ENCODE peak calls at places on chromosomes 7 and 10, in eight cellular contexts. One of them, this sample, is unnamed.

GRCh38 chr10:103676851-103677417 is 178.4 kb downstream of the SH3PXD2A start:
- DNase-seq in A549: no peak
- DNase-seq in endothelial cell: no peak
- DNase-seq in pancreas: no peak
- DNase-seq in adrenal gland: peak
- DNase-seq in neural progenitor cell: no peak
- DNase-seq in astrocyte of the spinal cord: peak
- DNase-seq in NB4: no peak
- DNase-seq in this sample: no peak

GRCh38 chr10:77236029-77236428 is 401.6 kb downstream of the KCNMA1 start:
- DNase-seq in endothelial cell: no peak
- DNase-seq in astrocyte of the spinal cord: no peak
- DNase-seq in neural progenitor cell: no peak
- DNase-seq in NB4: no peak
- DNase-seq in pancreas: no peak
- DNase-seq in A549: no peak
- DNase-seq in adrenal gland: no peak
- DNase-seq in this sample: no peak

GRCh38 chr7:125136755-125137547 is 207.3 kb upstream of the POT1 start:
- DNase-seq in A549: no peak
- DNase-seq in astrocyte of the spinal cord: peak
- DNase-seq in adrenal gland: no peak
- DNase-seq in pancreas: no peak
- DNase-seq in neural progenitor cell: no peak
- DNase-seq in NB4: no peak
- DNase-seq in endothelial cell: no peak
- DNase-seq in this sample: no peak

GRCh38 chr7:47367369-47367768 is 214.5 kb downstream of the TNS3 start:
- DNase-seq in NB4: no peak
- DNase-seq in endothelial cell: no peak
- DNase-seq in neural progenitor cell: no peak
- DNase-seq in A549: no peak
- DNase-seq in adrenal gland: no peak
- DNase-seq in pancreas: no peak
- DNase-seq in astrocyte of the spinal cord: no peak
- DNase-seq in this sample: no peak

GRCh38 chr10:80787952-80788351 is 250.2 kb downstream of the SH2D4B start:
- DNase-seq in A549: no peak
- DNase-seq in adrenal gland: no peak
- DNase-seq in NB4: no peak
- DNase-seq in neural progenitor cell: no peak
- DNase-seq in endothelial cell: no peak
- DNase-seq in pancreas: no peak
- DNase-seq in astrocyte of the spinal cord: no peak
- DNase-seq in this sample: no peak

GRCh38 chr10:86254526-86255174 is 111.9 kb downstream of the GRID1 start:
- DNase-seq in A549: peak
- DNase-seq in endothelial cell: no peak
- DNase-seq in neural progenitor cell: no peak
- DNase-seq in pancreas: peak
- DNase-seq in NB4: no peak
- DNase-seq in astrocyte of the spinal cord: no peak
- DNase-seq in adrenal gland: no peak
- DNase-seq in this sample: no peak

GRCh38 chr10:103610083-103610472 is 116.6 kb downstream of the NEURL1 start:
- DNase-seq in NB4: no peak
- DNase-seq in A549: no peak
- DNase-seq in adrenal gland: no peak
- DNase-seq in endothelial cell: no peak
- DNase-seq in neural progenitor cell: no peak
- DNase-seq in astrocyte of the spinal cord: no peak
- DNase-seq in pancreas: peak
- DNase-seq in this sample: no peak

GRCh38 chr10:118840071-118840775 is 85.5 kb upstream of the CACUL1 start:
- DNase-seq in adrenal gland: no peak
- DNase-seq in astrocyte of the spinal cord: no peak
- DNase-seq in endothelial cell: no peak
- DNase-seq in neural progenitor cell: no peak
- DNase-seq in A549: no peak
- DNase-seq in pancreas: no peak
- DNase-seq in NB4: peak
- DNase-seq in this sample: no peak

GRCh38 chr10:122285506-122286444 is 14.7 kb downstream of the BTBD16 start:
- DNase-seq in A549: no peak
- DNase-seq in pancreas: no peak
- DNase-seq in neural progenitor cell: no peak
- DNase-seq in endothelial cell: no peak
- DNase-seq in astrocyte of the spinal cord: no peak
- DNase-seq in NB4: no peak
- DNase-seq in adrenal gland: no peak
- DNase-seq in this sample: no peak

GRCh38 chr10:131022981-131023380 is 288.5 kb downstream of the TCERG1L start:
- DNase-seq in A549: no peak
- DNase-seq in NB4: no peak
- DNase-seq in neural progenitor cell: no peak
- DNase-seq in endothelial cell: no peak
- DNase-seq in adrenal gland: no peak
- DNase-seq in pancreas: no peak
- DNase-seq in astrocyte of the spinal cord: no peak
- DNase-seq in this sample: no peak

GRCh38 chr10:1364151-1364910 is 308.1 kb downstream of the WDR37 start:
- DNase-seq in pancreas: no peak
- DNase-seq in endothelial cell: no peak
- DNase-seq in NB4: no peak
- DNase-seq in astrocyte of the spinal cord: no peak
- DNase-seq in adrenal gland: no peak
- DNase-seq in A549: no peak
- DNase-seq in neural progenitor cell: no peak
- DNase-seq in this sample: no peak

GRCh38 chr10:125041856-125042506 is 100.1 kb downstream of the ZRANB1 start:
- DNase-seq in pancreas: no peak
- DNase-seq in neural progenitor cell: no peak
- DNase-seq in endothelial cell: no peak
- DNase-seq in astrocyte of the spinal cord: no peak
- DNase-seq in adrenal gland: no peak
- DNase-seq in NB4: no peak
- DNase-seq in A549: no peak
- DNase-seq in this sample: no peak

GRCh38 chr10:112953075-112953501 is 3.0 kb downstream of the TCF7L2 start:
- DNase-seq in astrocyte of the spinal cord: peak
- DNase-seq in endothelial cell: peak
- DNase-seq in NB4: no peak
- DNase-seq in A549: no peak
- DNase-seq in adrenal gland: peak
- DNase-seq in pancreas: peak
- DNase-seq in neural progenitor cell: peak
- DNase-seq in this sample: peak

GRCh38 chr7:66627151-66627681 is 1.5 kb upstream of the KCTD7 start:
- DNase-seq in astrocyte of the spinal cord: no peak
- DNase-seq in endothelial cell: no peak
- DNase-seq in neural progenitor cell: no peak
- DNase-seq in pancreas: no peak
- DNase-seq in A549: no peak
- DNase-seq in NB4: peak
- DNase-seq in adrenal gland: peak
- DNase-seq in this sample: no peak

GRCh38 chr7:370775-371118 is 80.8 kb downstream of the FOXL3 start:
- DNase-seq in astrocyte of the spinal cord: no peak
- DNase-seq in endothelial cell: no peak
- DNase-seq in A549: no peak
- DNase-seq in NB4: no peak
- DNase-seq in neural progenitor cell: no peak
- DNase-seq in adrenal gland: no peak
- DNase-seq in pancreas: no peak
- DNase-seq in this sample: no peak

GRCh38 chr10:124494050-124494807 is 32.6 kb downstream of the LHPP start:
- DNase-seq in astrocyte of the spinal cord: no peak
- DNase-seq in neural progenitor cell: no peak
- DNase-seq in adrenal gland: no peak
- DNase-seq in pancreas: no peak
- DNase-seq in A549: no peak
- DNase-seq in NB4: no peak
- DNase-seq in endothelial cell: no peak
- DNase-seq in this sample: no peak

GRCh38 chr10:83935911-83936310 is 203.4 kb upstream of the GHITM start:
- DNase-seq in NB4: no peak
- DNase-seq in astrocyte of the spinal cord: no peak
- DNase-seq in endothelial cell: no peak
- DNase-seq in pancreas: no peak
- DNase-seq in adrenal gland: no peak
- DNase-seq in neural progenitor cell: no peak
- DNase-seq in A549: no peak
- DNase-seq in this sample: no peak

GRCh38 chr7:29482056-29482455 is 81.6 kb upstream of the PRR15 start:
- DNase-seq in endothelial cell: no peak
- DNase-seq in adrenal gland: no peak
- DNase-seq in neural progenitor cell: no peak
- DNase-seq in pancreas: no peak
- DNase-seq in NB4: no peak
- DNase-seq in astrocyte of the spinal cord: no peak
- DNase-seq in A549: no peak
- DNase-seq in this sample: no peak

GRCh38 chr7:142961595-142961972 is 579 bp downstream of the KEL start:
- DNase-seq in neural progenitor cell: no peak
- DNase-seq in astrocyte of the spinal cord: no peak
- DNase-seq in NB4: no peak
- DNase-seq in adrenal gland: no peak
- DNase-seq in endothelial cell: no peak
- DNase-seq in pancreas: no peak
- DNase-seq in A549: no peak
- DNase-seq in this sample: no peak

GRCh38 chr10:15169555-15170407 is 1.3 kb upstream of the NMT2 start:
- DNase-seq in neural progenitor cell: peak
- DNase-seq in adrenal gland: peak
- DNase-seq in pancreas: no peak
- DNase-seq in astrocyte of the spinal cord: no peak
- DNase-seq in endothelial cell: no peak
- DNase-seq in A549: no peak
- DNase-seq in NB4: peak
- DNase-seq in this sample: no peak

DNA sequence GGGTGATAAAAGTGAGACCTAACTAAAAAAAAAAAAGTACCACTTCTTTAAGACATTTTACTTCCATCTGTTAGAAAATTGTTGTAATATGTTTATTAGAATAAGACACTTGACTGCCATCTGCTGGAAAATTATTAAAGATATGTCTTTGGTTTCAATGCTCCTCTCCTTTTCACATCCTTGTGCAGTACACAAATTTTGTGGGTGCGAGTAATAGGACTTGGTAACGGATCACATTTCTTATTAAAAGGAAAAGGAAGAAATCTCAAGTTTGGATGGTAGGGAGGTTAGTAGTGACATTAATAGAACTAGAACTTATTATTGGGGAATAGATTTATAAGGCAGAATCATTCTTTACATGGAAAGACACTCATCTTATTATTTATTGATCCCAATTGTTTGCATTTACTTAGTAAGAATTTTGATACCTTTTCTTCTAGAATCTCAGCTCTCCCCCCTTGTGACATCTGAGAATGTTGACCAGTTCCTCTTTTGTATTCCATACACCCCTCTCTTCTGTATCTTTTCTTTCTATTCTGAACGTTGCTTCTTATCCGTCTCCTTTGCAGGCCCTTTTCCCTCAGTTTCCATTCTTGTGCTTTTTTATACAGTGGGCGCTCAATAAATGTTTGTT is 43.0 kb upstream of the RPA3 start:
- DNase-seq in NB4: peak
- DNase-seq in neural progenitor cell: no peak
- DNase-seq in adrenal gland: no peak
- DNase-seq in pancreas: no peak
- DNase-seq in endothelial cell: no peak
- DNase-seq in A549: peak
- DNase-seq in astrocyte of the spinal cord: peak
- DNase-seq in this sample: no peak
- TF ChIP-seq CTCF in NB4: no peak
- TF ChIP-seq CTCF in neural progenitor cell: no peak
- TF ChIP-seq CTCF in adrenal gland: peak
- TF ChIP-seq CTCF in pancreas: no peak
- TF ChIP-seq CTCF in endothelial cell: no peak
- TF ChIP-seq CTCF in A549: peak
- TF ChIP-seq CTCF in astrocyte of the spinal cord: peak
- TF ChIP-seq CTCF in this sample: no peak

GRCh38 chr7:134845461-134845860 is 66.0 kb downstream of the CALD1 start:
- DNase-seq in A549: peak
- DNase-seq in endothelial cell: no peak
- DNase-seq in pancreas: no peak
- DNase-seq in NB4: no peak
- DNase-seq in neural progenitor cell: no peak
- DNase-seq in adrenal gland: no peak
- DNase-seq in astrocyte of the spinal cord: no peak
- DNase-seq in this sample: no peak
- TF ChIP-seq CTCF in A549: no peak
- TF ChIP-seq CTCF in endothelial cell: no peak
- TF ChIP-seq CTCF in pancreas: no peak
- TF ChIP-seq CTCF in NB4: no peak
- TF ChIP-seq CTCF in neural progenitor cell: no peak
- TF ChIP-seq CTCF in adrenal gland: no peak
- TF ChIP-seq CTCF in astrocyte of the spinal cord: peak
- TF ChIP-seq CTCF in this sample: no peak

GRCh38 chr10:108784534-108784933 is 1138.8 kb downstream of the XPNPEP1 start:
- DNase-seq in endothelial cell: no peak
- DNase-seq in astrocyte of the spinal cord: no peak
- DNase-seq in adrenal gland: no peak
- DNase-seq in NB4: no peak
- DNase-seq in pancreas: no peak
- DNase-seq in neural progenitor cell: no peak
- DNase-seq in A549: no peak
- DNase-seq in this sample: no peak

GRCh38 chr10:108785011-108785410 is 1138.3 kb downstream of the XPNPEP1 start:
- DNase-seq in adrenal gland: no peak
- DNase-seq in A549: no peak
- DNase-seq in pancreas: no peak
- DNase-seq in astrocyte of the spinal cord: no peak
- DNase-seq in NB4: peak
- DNase-seq in neural progenitor cell: no peak
- DNase-seq in endothelial cell: no peak
- DNase-seq in this sample: no peak

GRCh38 chr10:108782411-108782810 is 1140.9 kb downstream of the XPNPEP1 start:
- DNase-seq in adrenal gland: no peak
- DNase-seq in A549: no peak
- DNase-seq in NB4: no peak
- DNase-seq in astrocyte of the spinal cord: no peak
- DNase-seq in endothelial cell: no peak
- DNase-seq in neural progenitor cell: no peak
- DNase-seq in pancreas: no peak
- DNase-seq in this sample: no peak

GRCh38 chr10:108787932-108788331 is 1135.4 kb downstream of the XPNPEP1 start:
- DNase-seq in pancreas: no peak
- DNase-seq in endothelial cell: no peak
- DNase-seq in adrenal gland: no peak
- DNase-seq in neural progenitor cell: no peak
- DNase-seq in astrocyte of the spinal cord: peak
- DNase-seq in A549: no peak
- DNase-seq in NB4: no peak
- DNase-seq in this sample: no peak

GRCh38 chr10:108783897-108784296 is 1139.4 kb downstream of the XPNPEP1 start:
- DNase-seq in endothelial cell: peak
- DNase-seq in pancreas: no peak
- DNase-seq in neural progenitor cell: peak
- DNase-seq in adrenal gland: no peak
- DNase-seq in NB4: peak
- DNase-seq in astrocyte of the spinal cord: peak
- DNase-seq in A549: peak
- DNase-seq in this sample: peak
- TF ChIP-seq CTCF in endothelial cell: peak
- TF ChIP-seq CTCF in pancreas: no peak
- TF ChIP-seq CTCF in neural progenitor cell: peak
- TF ChIP-seq CTCF in adrenal gland: no peak
- TF ChIP-seq CTCF in NB4: peak
- TF ChIP-seq CTCF in astrocyte of the spinal cord: peak
- TF ChIP-seq CTCF in A549: peak
- TF ChIP-seq CTCF in this sample: peak

GRCh38 chr10:17412323-17412722 is 42.1 kb downstream of the ST8SIA6 start:
- DNase-seq in NB4: no peak
- DNase-seq in A549: no peak
- DNase-seq in endothelial cell: peak
- DNase-seq in adrenal gland: no peak
- DNase-seq in neural progenitor cell: peak
- DNase-seq in astrocyte of the spinal cord: no peak
- DNase-seq in pancreas: no peak
- DNase-seq in this sample: no peak
- TF ChIP-seq CTCF in NB4: no peak
- TF ChIP-seq CTCF in A549: no peak
- TF ChIP-seq CTCF in endothelial cell: no peak
- TF ChIP-seq CTCF in adrenal gland: no peak
- TF ChIP-seq CTCF in neural progenitor cell: peak
- TF ChIP-seq CTCF in astrocyte of the spinal cord: no peak
- TF ChIP-seq CTCF in pancreas: no peak
- TF ChIP-seq CTCF in this sample: no peak